ENCODE peak calls at places on chromosomes 13 and 19, in ten cellular contexts. P is skeletal muscle cell; O is foreskin fibroblast; G is cardiac fibroblast; C is uterus; I is GM12864; K is naive thymus-derived CD4-positive, alpha-beta T cell; F is ascending aorta; E is thoracic aorta; J is left lung. D is an unnamed sample.

GRCh38 chr19:19113040-19113541 is 25.2 kb downstream of the TMEM161A start:
- DNase-seq in P (peak; percentile 32), O (peak; percentile 41), G (peak; percentile 46), C (no peak), I (no peak), K (no peak), F (no peak), E (no peak), J (no peak), D (no peak)

GRCh38 chr19:4199699-4200293 is 17.3 kb downstream of the ANKRD24 start:
- DNase-seq in P (no peak), O (no peak), G (no peak), C (no peak), I (no peak), K (no peak), F (no peak), E (no peak), J (no peak), D (no peak)

GRCh38 chr19:19866599-19867248 is 1.0 kb downstream of the ZNF253 start:
- DNase-seq in P (no peak), O (no peak), G (peak; percentile 3), C (no peak), I (peak; percentile 36), K (no peak), F (no peak), E (no peak), J (no peak), D (no peak)

GRCh38 chr13:111540486-111540885 is 220.0 kb downstream of the TEX29 start:
- DNase-seq in P (no peak), O (no peak), G (no peak), C (no peak), I (no peak), K (no peak), F (no peak), E (no peak), J (peak; percentile 54), D (no peak)

GRCh38 chr13:49615844-49616687 is 12.2 kb upstream of the ARL11 start:
- DNase-seq in P (no peak), O (no peak), G (no peak), C (no peak), I (no peak), K (no peak), F (no peak), E (no peak), J (no peak), D (no peak)

GRCh38 chr13:92830821-92831220 is 395.8 kb upstream of the GPC6 start:
- DNase-seq in P (no peak), O (no peak), G (no peak), C (no peak), I (no peak), K (no peak), F (no peak), E (no peak), J (no peak), D (no peak)

GRCh38 chr19:11479470-11480080 is 1.3 kb downstream of the ELAVL3 start:
- DNase-seq in P (no peak), O (no peak), G (peak; percentile 22), C (no peak), I (no peak), K (no peak), F (no peak), E (no peak), J (peak; percentile 80), D (no peak)

GRCh38 chr19:5894704-5895349 is 8.8 kb downstream of the NDUFA11 start:
- DNase-seq in P (no peak), O (no peak), G (no peak), C (no peak), I (no peak), K (no peak), F (no peak), E (no peak), J (peak; percentile 72), D (no peak)

GRCh38 chr19:3017923-3018322 is 11.2 kb downstream of the TLE2 start:
- DNase-seq in P (no peak), O (no peak), G (no peak), C (no peak), I (no peak), K (no peak), F (no peak), E (no peak), J (no peak), D (no peak)

GRCh38 chr19:39156891-39157230 is 31.3 kb downstream of the PAK4 start:
- DNase-seq in P (no peak), O (no peak), G (no peak), C (no peak), I (no peak), K (no peak), F (no peak), E (no peak), J (no peak), D (no peak)
- H3K4me3 ChIP-seq in P (peak overlapping the region; percentile 43), O (no peak overlapping the region), G (no peak overlapping the region), C (no peak overlapping the region), I (no peak overlapping the region), K (no peak overlapping the region), F (no peak overlapping the region), E (peak overlapping the region; percentile 42), J (peak overlapping the region; percentile 5), D (no peak overlapping the region)

GRCh38 chr13:107865643-107866006 is 349.7 kb downstream of the LIG4 start:
- DNase-seq in P (no peak), O (no peak), G (peak; percentile 12), C (no peak), I (no peak), K (no peak), F (no peak), E (no peak), J (no peak), D (no peak)

GRCh38 chr13:107867701-107868661 is 347.4 kb downstream of the LIG4 start:
- DNase-seq in P (no peak), O (no peak), G (peak; percentile 48), C (no peak), I (no peak), K (no peak), F (no peak), E (no peak), J (peak; percentile 78), D (no peak)

GRCh38 chr13:107866007-107866665 is 349.2 kb downstream of the LIG4 start:
- DNase-seq in P (no peak), O (no peak), G (peak; percentile 29), C (no peak), I (no peak), K (no peak), F (no peak), E (no peak), J (peak; percentile 78), D (no peak)

GRCh38 chr13:107864543-107865460 is 350.5 kb downstream of the LIG4 start:
- DNase-seq in P (no peak), O (no peak), G (peak; percentile 63), C (no peak), I (no peak), K (no peak), F (no peak), E (no peak), J (no peak), D (no peak)

DNA sequence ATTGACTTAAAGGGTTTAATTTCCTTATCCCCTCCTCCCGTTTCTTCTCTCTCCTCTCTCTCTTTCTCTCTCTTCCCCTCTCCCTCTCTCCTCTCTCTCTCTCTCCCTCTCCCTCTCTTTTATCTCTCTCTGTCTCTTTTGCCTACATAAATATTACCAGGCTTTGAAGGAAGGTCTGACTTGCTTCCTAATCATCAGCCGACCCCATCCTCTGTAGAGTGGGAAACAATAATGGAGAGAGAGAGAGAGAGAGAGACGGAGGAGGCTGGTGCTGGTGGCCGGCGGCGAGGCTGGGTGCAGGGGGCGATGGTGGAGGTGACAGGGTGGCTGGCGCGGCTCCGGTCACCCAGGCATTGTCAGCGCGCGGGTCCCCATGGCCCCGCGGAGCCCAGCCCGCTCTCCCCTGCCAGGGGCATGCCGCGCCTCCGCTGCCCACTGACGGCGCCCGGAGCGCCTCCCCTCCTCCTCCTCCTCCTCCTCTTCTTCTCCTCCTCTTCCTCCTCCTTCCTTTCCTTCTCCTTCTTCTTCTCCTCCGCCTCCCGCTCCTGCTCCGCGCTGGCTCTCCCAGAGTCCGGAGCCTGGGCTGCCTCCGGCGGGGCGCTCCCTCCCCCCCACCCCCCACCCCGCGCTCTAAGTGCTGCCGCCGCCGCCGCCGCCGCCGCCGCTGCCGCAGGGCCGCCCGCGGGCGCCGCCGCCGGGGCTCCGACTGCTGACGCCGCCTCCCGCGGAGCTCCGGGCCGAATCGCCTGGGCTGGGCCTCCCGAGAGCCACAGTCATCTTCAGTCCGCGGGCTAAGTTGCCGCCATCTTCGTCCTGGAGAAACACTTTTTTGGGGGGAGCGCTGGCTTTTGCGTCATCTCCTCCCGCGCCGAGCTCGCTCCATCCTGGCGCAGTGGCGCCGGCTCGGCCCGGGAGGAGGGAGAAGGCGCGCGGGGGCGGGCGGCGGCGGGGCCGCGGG is 348.4 kb downstream of the LIG4 start:
- DNase-seq in P (no peak), O (no peak), G (peak; percentile 46), C (no peak), I (no peak), K (no peak), F (no peak), E (no peak), J (peak; percentile 56), D (no peak)
- H3K4me3 ChIP-seq in P (peak overlapping the region; percentile 64), O (peak overlapping the region; percentile 43), G (peak overlapping the region; percentile 57), C (peak overlapping the region; percentile 16), I (no peak overlapping the region), K (no peak overlapping the region), F (peak overlapping the region; percentile 62), E (peak overlapping the region; percentile 66), J (peak overlapping the region; percentile 28), D (peak overlapping the region; percentile 37)

DNA sequence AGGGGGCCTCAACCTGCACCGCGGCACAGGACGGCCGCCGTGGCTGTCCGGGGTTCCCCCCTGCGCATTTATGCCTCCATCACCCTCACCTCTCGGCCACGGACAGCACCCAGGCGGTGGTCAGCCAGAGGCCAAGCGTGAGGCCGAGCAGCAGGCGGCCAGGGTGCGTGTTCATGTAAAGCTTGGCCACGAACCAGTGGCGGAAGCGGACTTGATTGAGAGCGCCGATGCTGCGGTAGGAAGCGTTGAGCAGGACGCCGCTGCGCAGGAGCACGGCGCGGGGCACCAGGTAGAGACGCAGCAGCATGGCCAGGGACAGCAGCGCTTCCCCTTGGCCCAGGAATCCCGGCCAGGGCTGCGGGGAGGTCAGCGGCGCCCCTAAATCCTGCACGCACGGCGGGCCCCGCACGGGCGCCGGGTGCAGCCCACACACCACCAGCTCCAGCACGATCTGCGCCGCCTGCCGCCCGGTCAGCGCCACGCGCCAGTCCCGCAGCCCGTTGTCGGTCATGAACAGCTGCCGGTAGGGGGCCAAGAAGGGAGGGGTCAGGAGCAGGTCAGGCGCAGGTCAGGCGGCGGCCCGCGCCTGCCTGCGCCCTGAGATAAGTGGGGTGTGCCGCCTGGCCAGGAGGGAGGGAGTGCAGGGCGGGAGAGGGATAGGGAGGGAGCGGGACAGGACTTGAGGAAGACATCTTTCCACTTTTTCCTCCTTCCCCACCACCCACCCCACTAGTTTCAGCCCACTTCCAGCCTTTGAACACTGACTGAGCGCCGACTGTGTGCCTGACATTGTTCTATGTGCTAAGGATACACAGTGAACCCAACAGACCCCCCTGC is 6.5 kb downstream of the KCNN4 start:
- DNase-seq in P (no peak), O (peak; percentile 69), G (peak; percentile 77), C (peak; percentile 61), I (no peak), K (no peak), F (no peak), E (no peak), J (peak; percentile 87), D (no peak)
- H3K4me3 ChIP-seq in P (peak overlapping the region; percentile 29), O (peak overlapping the region; percentile 5), G (peak overlapping the region; percentile 4), C (peak overlapping the region; percentile 11), I (no peak overlapping the region), K (no peak overlapping the region), F (peak overlapping the region; percentile 50), E (peak overlapping the region; percentile 55), J (no peak overlapping the region), D (peak overlapping the region; percentile 2)

DNA sequence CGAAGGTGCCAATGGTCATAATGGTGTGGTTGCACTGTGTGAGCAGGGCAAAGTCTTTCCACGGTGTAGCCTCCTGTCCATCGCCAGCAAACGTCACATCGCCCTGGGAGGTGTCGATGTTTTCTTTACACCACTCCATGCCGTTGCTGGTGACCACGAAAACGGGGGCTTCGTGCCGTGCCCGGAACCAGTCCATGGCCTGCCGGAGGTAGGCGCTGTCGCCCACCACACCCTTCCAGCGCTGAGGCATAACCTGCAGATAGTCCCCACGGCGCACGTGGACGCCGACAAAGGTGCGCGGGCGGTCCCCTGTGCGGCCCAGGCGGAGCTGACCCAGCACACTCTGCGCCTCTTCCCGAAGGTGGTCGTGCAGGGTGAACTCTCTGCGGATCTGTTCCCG is 2.1 kb downstream of the FUT1 start:
- DNase-seq in P (no peak), O (no peak), G (no peak), C (no peak), I (no peak), K (no peak), F (no peak), E (no peak), J (no peak), D (no peak)
- H3K4me3 ChIP-seq in P (no peak overlapping the region), O (no peak overlapping the region), G (no peak overlapping the region), C (no peak overlapping the region), I (no peak overlapping the region), K (no peak overlapping the region), F (no peak overlapping the region), E (no peak overlapping the region), J (no peak overlapping the region), D (no peak overlapping the region)